ENCODE peak calls at places on chromosomes 12 and 14, in ten cellular contexts. One of them, this sample, is unnamed.

GRCh38 chr14:52342849-52343606 is 28.9 kb downstream of the PTGER2 start:
- DNase-seq in iris pigment epithelial cell: peak
- DNase-seq in NCI-H2029: no peak
- DNase-seq in uterus: no peak
- DNase-seq in NCI-H1105 treated with DMSO at 0.1 percent for 48 hours: no peak
- DNase-seq in progenitor cell of endocrine pancreas: no peak
- DNase-seq in AG09319: no peak
- DNase-seq in activated T-helper 1 cell treated with anti-CD3 and anti-CD28 coated beads, Interleukin-12 subunit alpha, Interleukin-12 subunit beta, Interleukin-2, Interleukin-4 antibody, amounts not matched to agents 30 ng/mL and 10 ng/mL and 1 ng/mL, durations not matched to agents 14 hours and 24 hours and 36 hours: no peak
- DNase-seq in RPMI8226: no peak
- DNase-seq in RPMI7951: peak
- DNase-seq in this sample: no peak

GRCh38 chr12:67026847-67027246 is 242.3 kb upstream of the CAND1 start:
- DNase-seq in iris pigment epithelial cell: no peak
- DNase-seq in NCI-H2029: peak
- DNase-seq in uterus: no peak
- DNase-seq in NCI-H1105 treated with DMSO at 0.1 percent for 48 hours: no peak
- DNase-seq in progenitor cell of endocrine pancreas: no peak
- DNase-seq in AG09319: no peak
- DNase-seq in activated T-helper 1 cell treated with anti-CD3 and anti-CD28 coated beads, Interleukin-12 subunit alpha, Interleukin-12 subunit beta, Interleukin-2, Interleukin-4 antibody, amounts not matched to agents 30 ng/mL and 10 ng/mL and 1 ng/mL, durations not matched to agents 14 hours and 24 hours and 36 hours: no peak
- DNase-seq in RPMI8226: no peak
- DNase-seq in RPMI7951: no peak
- DNase-seq in this sample: no peak

GRCh38 chr14:64350091-64350490 is 38.1 kb upstream of the MTHFD1 start:
- DNase-seq in iris pigment epithelial cell: no peak
- DNase-seq in NCI-H2029: no peak
- DNase-seq in uterus: no peak
- DNase-seq in NCI-H1105 treated with DMSO at 0.1 percent for 48 hours: no peak
- DNase-seq in progenitor cell of endocrine pancreas: no peak
- DNase-seq in AG09319: no peak
- DNase-seq in activated T-helper 1 cell treated with anti-CD3 and anti-CD28 coated beads, Interleukin-12 subunit alpha, Interleukin-12 subunit beta, Interleukin-2, Interleukin-4 antibody, amounts not matched to agents 30 ng/mL and 10 ng/mL and 1 ng/mL, durations not matched to agents 14 hours and 24 hours and 36 hours: no peak
- DNase-seq in RPMI8226: no peak
- DNase-seq in RPMI7951: no peak
- DNase-seq in this sample: no peak

GRCh38 chr14:75411194-75411552 is 16.6 kb upstream of the JDP2 start:
- DNase-seq in iris pigment epithelial cell: no peak
- DNase-seq in NCI-H2029: peak
- DNase-seq in uterus: no peak
- DNase-seq in NCI-H1105 treated with DMSO at 0.1 percent for 48 hours: peak
- DNase-seq in progenitor cell of endocrine pancreas: no peak
- DNase-seq in AG09319: no peak
- DNase-seq in activated T-helper 1 cell treated with anti-CD3 and anti-CD28 coated beads, Interleukin-12 subunit alpha, Interleukin-12 subunit beta, Interleukin-2, Interleukin-4 antibody, amounts not matched to agents 30 ng/mL and 10 ng/mL and 1 ng/mL, durations not matched to agents 14 hours and 24 hours and 36 hours: no peak
- DNase-seq in RPMI8226: no peak
- DNase-seq in RPMI7951: no peak
- DNase-seq in this sample: no peak

GRCh38 chr14:100802766-100803693 is 22.9 kb upstream of the MEG3 start:
- DNase-seq in iris pigment epithelial cell: no peak
- DNase-seq in NCI-H2029: no peak
- DNase-seq in uterus: no peak
- DNase-seq in NCI-H1105 treated with DMSO at 0.1 percent for 48 hours: no peak
- DNase-seq in progenitor cell of endocrine pancreas: no peak
- DNase-seq in AG09319: no peak
- DNase-seq in activated T-helper 1 cell treated with anti-CD3 and anti-CD28 coated beads, Interleukin-12 subunit alpha, Interleukin-12 subunit beta, Interleukin-2, Interleukin-4 antibody, amounts not matched to agents 30 ng/mL and 10 ng/mL and 1 ng/mL, durations not matched to agents 14 hours and 24 hours and 36 hours: no peak
- DNase-seq in RPMI8226: peak
- DNase-seq in RPMI7951: no peak
- DNase-seq in this sample: no peak

GRCh38 chr14:104580961-104581360 is 1.4 kb downstream of the C14orf180 start:
- DNase-seq in iris pigment epithelial cell: no peak
- DNase-seq in NCI-H2029: peak
- DNase-seq in uterus: peak
- DNase-seq in NCI-H1105 treated with DMSO at 0.1 percent for 48 hours: peak
- DNase-seq in progenitor cell of endocrine pancreas: no peak
- DNase-seq in AG09319: no peak
- DNase-seq in activated T-helper 1 cell treated with anti-CD3 and anti-CD28 coated beads, Interleukin-12 subunit alpha, Interleukin-12 subunit beta, Interleukin-2, Interleukin-4 antibody, amounts not matched to agents 30 ng/mL and 10 ng/mL and 1 ng/mL, durations not matched to agents 14 hours and 24 hours and 36 hours: no peak
- DNase-seq in RPMI8226: no peak
- DNase-seq in RPMI7951: peak
- DNase-seq in this sample: no peak

GRCh38 chr12:92324849-92325500 is 179.3 kb upstream of the BTG1 start:
- DNase-seq in iris pigment epithelial cell: no peak
- DNase-seq in NCI-H2029: no peak
- DNase-seq in uterus: no peak
- DNase-seq in NCI-H1105 treated with DMSO at 0.1 percent for 48 hours: no peak
- DNase-seq in progenitor cell of endocrine pancreas: no peak
- DNase-seq in AG09319: no peak
- DNase-seq in activated T-helper 1 cell treated with anti-CD3 and anti-CD28 coated beads, Interleukin-12 subunit alpha, Interleukin-12 subunit beta, Interleukin-2, Interleukin-4 antibody, amounts not matched to agents 30 ng/mL and 10 ng/mL and 1 ng/mL, durations not matched to agents 14 hours and 24 hours and 36 hours: no peak
- DNase-seq in RPMI8226: no peak
- DNase-seq in RPMI7951: no peak
- DNase-seq in this sample: no peak

GRCh38 chr12:121223283-121223946 is 13.5 kb downstream of the P2RX4 start:
- DNase-seq in iris pigment epithelial cell: no peak
- DNase-seq in NCI-H2029: no peak
- DNase-seq in uterus: no peak
- DNase-seq in NCI-H1105 treated with DMSO at 0.1 percent for 48 hours: no peak
- DNase-seq in progenitor cell of endocrine pancreas: no peak
- DNase-seq in AG09319: no peak
- DNase-seq in activated T-helper 1 cell treated with anti-CD3 and anti-CD28 coated beads, Interleukin-12 subunit alpha, Interleukin-12 subunit beta, Interleukin-2, Interleukin-4 antibody, amounts not matched to agents 30 ng/mL and 10 ng/mL and 1 ng/mL, durations not matched to agents 14 hours and 24 hours and 36 hours: peak
- DNase-seq in RPMI8226: peak
- DNase-seq in RPMI7951: no peak
- DNase-seq in this sample: no peak

GRCh38 chr12:21942377-21942703 is 1.1 kb upstream of the ABCC9 start:
- DNase-seq in iris pigment epithelial cell: no peak
- DNase-seq in NCI-H2029: no peak
- DNase-seq in uterus: no peak
- DNase-seq in NCI-H1105 treated with DMSO at 0.1 percent for 48 hours: no peak
- DNase-seq in progenitor cell of endocrine pancreas: no peak
- DNase-seq in AG09319: no peak
- DNase-seq in activated T-helper 1 cell treated with anti-CD3 and anti-CD28 coated beads, Interleukin-12 subunit alpha, Interleukin-12 subunit beta, Interleukin-2, Interleukin-4 antibody, amounts not matched to agents 30 ng/mL and 10 ng/mL and 1 ng/mL, durations not matched to agents 14 hours and 24 hours and 36 hours: no peak
- DNase-seq in RPMI8226: no peak
- DNase-seq in RPMI7951: no peak
- DNase-seq in this sample: no peak

GRCh38 chr14:105330491-105330895 is 15.9 kb downstream of the PACS2 start:
- DNase-seq in iris pigment epithelial cell: peak
- DNase-seq in NCI-H2029: no peak
- DNase-seq in uterus: no peak
- DNase-seq in NCI-H1105 treated with DMSO at 0.1 percent for 48 hours: no peak
- DNase-seq in progenitor cell of endocrine pancreas: no peak
- DNase-seq in AG09319: no peak
- DNase-seq in activated T-helper 1 cell treated with anti-CD3 and anti-CD28 coated beads, Interleukin-12 subunit alpha, Interleukin-12 subunit beta, Interleukin-2, Interleukin-4 antibody, amounts not matched to agents 30 ng/mL and 10 ng/mL and 1 ng/mL, durations not matched to agents 14 hours and 24 hours and 36 hours: no peak
- DNase-seq in RPMI8226: no peak
- DNase-seq in RPMI7951: peak
- DNase-seq in this sample: no peak

GRCh38 chr12:12759234-12759915 is 26.1 kb upstream of the APOLD1 start:
- DNase-seq in iris pigment epithelial cell: no peak
- DNase-seq in NCI-H2029: no peak
- DNase-seq in uterus: no peak
- DNase-seq in NCI-H1105 treated with DMSO at 0.1 percent for 48 hours: no peak
- DNase-seq in progenitor cell of endocrine pancreas: no peak
- DNase-seq in AG09319: no peak
- DNase-seq in activated T-helper 1 cell treated with anti-CD3 and anti-CD28 coated beads, Interleukin-12 subunit alpha, Interleukin-12 subunit beta, Interleukin-2, Interleukin-4 antibody, amounts not matched to agents 30 ng/mL and 10 ng/mL and 1 ng/mL, durations not matched to agents 14 hours and 24 hours and 36 hours: no peak
- DNase-seq in RPMI8226: no peak
- DNase-seq in RPMI7951: peak
- DNase-seq in this sample: no peak

GRCh38 chr12:124096109-124096508 is 123.1 kb downstream of the ZNF664 start:
- DNase-seq in iris pigment epithelial cell: no peak
- DNase-seq in NCI-H2029: no peak
- DNase-seq in uterus: no peak
- DNase-seq in NCI-H1105 treated with DMSO at 0.1 percent for 48 hours: no peak
- DNase-seq in progenitor cell of endocrine pancreas: no peak
- DNase-seq in AG09319: no peak
- DNase-seq in activated T-helper 1 cell treated with anti-CD3 and anti-CD28 coated beads, Interleukin-12 subunit alpha, Interleukin-12 subunit beta, Interleukin-2, Interleukin-4 antibody, amounts not matched to agents 30 ng/mL and 10 ng/mL and 1 ng/mL, durations not matched to agents 14 hours and 24 hours and 36 hours: no peak
- DNase-seq in RPMI8226: no peak
- DNase-seq in RPMI7951: no peak
- DNase-seq in this sample: no peak

GRCh38 chr12:112178796-112179195 is 53.4 kb downstream of the TRAFD1 start:
- DNase-seq in iris pigment epithelial cell: no peak
- DNase-seq in NCI-H2029: no peak
- DNase-seq in uterus: no peak
- DNase-seq in NCI-H1105 treated with DMSO at 0.1 percent for 48 hours: no peak
- DNase-seq in progenitor cell of endocrine pancreas: no peak
- DNase-seq in AG09319: no peak
- DNase-seq in activated T-helper 1 cell treated with anti-CD3 and anti-CD28 coated beads, Interleukin-12 subunit alpha, Interleukin-12 subunit beta, Interleukin-2, Interleukin-4 antibody, amounts not matched to agents 30 ng/mL and 10 ng/mL and 1 ng/mL, durations not matched to agents 14 hours and 24 hours and 36 hours: no peak
- DNase-seq in RPMI8226: no peak
- DNase-seq in RPMI7951: no peak
- DNase-seq in this sample: no peak

GRCh38 chr12:16939871-16940306 is 333.9 kb upstream of the LMO3 start:
- DNase-seq in iris pigment epithelial cell: peak
- DNase-seq in NCI-H2029: peak
- DNase-seq in uterus: no peak
- DNase-seq in NCI-H1105 treated with DMSO at 0.1 percent for 48 hours: peak
- DNase-seq in progenitor cell of endocrine pancreas: no peak
- DNase-seq in AG09319: no peak
- DNase-seq in activated T-helper 1 cell treated with anti-CD3 and anti-CD28 coated beads, Interleukin-12 subunit alpha, Interleukin-12 subunit beta, Interleukin-2, Interleukin-4 antibody, amounts not matched to agents 30 ng/mL and 10 ng/mL and 1 ng/mL, durations not matched to agents 14 hours and 24 hours and 36 hours: no peak
- DNase-seq in RPMI8226: peak
- DNase-seq in RPMI7951: peak
- DNase-seq in this sample: peak

This sample was measured in stimulated activated naive B cell treated with anti-CD40 and anti-IgM and Interleukin-4, amounts not matched to agents 10 μg/mL and 1 μg/mL and 100 μg/mL, for 72 hours.